ENCODE peak calls at places on chromosome 11, in ten cellular contexts. Z is stimulated activated CD8-positive, alpha-beta memory T cell treated with anti-CD3 and anti-CD28 coated beads, Interleukin-15, amount 100 ng/mL, for 1 hour; Y is RPMI7951; K is HuH-7.5; M is iPS-NIHi11; D is cardiac fibroblast; Q is GM23338; E is GM20000; F is activated T-helper 1 cell treated with anti-CD3 and anti-CD28 coated beads, Interleukin-12 subunit alpha, Interleukin-12 subunit beta, Interleukin-2, Interleukin-4 antibody, amounts not matched to agents 30 ng/mL and 10 ng/mL and 1 ng/mL, durations not matched to agents 14 hours and 24 hours and 36 hours; L is NCI-H748 treated with DMSO at 0.1 percent for 48 hours. S is an unnamed sample.

GRCh38 chr11:9876331-9876730 is 212.5 kb downstream of the SWAP70 start:
- DNase-seq in Z (no peak), Y (no peak), K (no peak), M (no peak), D (no peak), Q (no peak), E (no peak), F (no peak), L (no peak), S (no peak)

GRCh38 chr11:2258501-2259465 is 11.6 kb downstream of the ASCL2 start:
- DNase-seq in Z (no peak), Y (no peak), K (no peak), M (no peak), D (no peak), Q (no peak), E (no peak), F (no peak), L (no peak), S (no peak)

GRCh38 chr11:65489706-65490310 is 9.0 kb upstream of the MALAT1 start:
- DNase-seq in Z (no peak), Y (peak), K (no peak), M (no peak), D (peak), Q (no peak), E (no peak), F (no peak), L (no peak), S (peak)

GRCh38 chr11:45507916-45508315 is 157.5 kb downstream of the CHST1 start:
- DNase-seq in Z (no peak), Y (no peak), K (no peak), M (no peak), D (no peak), Q (no peak), E (no peak), F (no peak), L (no peak), S (no peak)

GRCh38 chr11:105046898-105047579 is 1.9 kb upstream of the CARD16 start:
- DNase-seq in Z (no peak), Y (peak), K (no peak), M (peak), D (peak), Q (peak), E (no peak), F (no peak), L (no peak), S (peak)

GRCh38 chr11:35582033-35582432 is 36.2 kb upstream of the FJX1 start:
- DNase-seq in Z (no peak), Y (peak), K (no peak), M (no peak), D (no peak), Q (no peak), E (no peak), F (no peak), L (no peak), S (no peak)

GRCh38 chr11:129143335-129143734 is 48.8 kb downstream of the ARHGAP32 start:
- DNase-seq in Z (no peak), Y (peak), K (no peak), M (peak), D (peak), Q (no peak), E (no peak), F (no peak), L (no peak), S (peak)

GRCh38 chr11:118679483-118679882 is at the start of gene TREH:
- DNase-seq in Z (no peak), Y (no peak), K (no peak), M (no peak), D (no peak), Q (no peak), E (no peak), F (no peak), L (no peak), S (no peak)

GRCh38 chr11:105713696-105714095 is 103.8 kb downstream of the GRIA4 start:
- DNase-seq in Z (no peak), Y (no peak), K (no peak), M (no peak), D (no peak), Q (no peak), E (no peak), F (no peak), L (no peak), S (no peak)

GRCh38 chr11:62602141-62603071 is 741 bp upstream of the MTA2 start:
- DNase-seq in Z (no peak), Y (peak), K (peak), M (peak), D (no peak), Q (peak), E (peak), F (no peak), L (peak), S (peak)

GRCh38 chr11:12174145-12175143 is 64.1 kb downstream of the MICAL2 start:
- DNase-seq in Z (no peak), Y (peak), K (no peak), M (no peak), D (peak), Q (no peak), E (peak), F (no peak), L (no peak), S (peak)

GRCh38 chr11:30107899-30108298 is 91.1 kb upstream of the KCNA4 start:
- DNase-seq in Z (no peak), Y (no peak), K (no peak), M (no peak), D (peak), Q (no peak), E (no peak), F (no peak), L (no peak), S (peak)

GRCh38 chr11:82631722-82632630 is 101.7 kb downstream of the FAM181B start:
- DNase-seq in Z (no peak), Y (no peak), K (no peak), M (no peak), D (no peak), Q (no peak), E (peak), F (no peak), L (no peak), S (no peak)

GRCh38 chr11:34345012-34345804 is 12.6 kb downstream of the ABTB2 start:
- DNase-seq in Z (no peak), Y (peak), K (peak), M (no peak), D (peak), Q (no peak), E (no peak), F (no peak), L (peak), S (peak)

GRCh38 chr11:70637949-70638598 is 239.7 kb downstream of the CTTN start:
- DNase-seq in Z (no peak), Y (peak), K (no peak), M (no peak), D (no peak), Q (no peak), E (no peak), F (no peak), L (no peak), S (no peak)

GRCh38 chr11:114131366-114131963 is 72.0 kb downstream of the ZBTB16 start:
- DNase-seq in Z (no peak), Y (no peak), K (no peak), M (no peak), D (no peak), Q (no peak), E (no peak), F (no peak), L (no peak), S (no peak)

GRCh38 chr11:123249354-123249753 is 54.3 kb upstream of the CLMP start:
- DNase-seq in Z (no peak), Y (peak), K (no peak), M (no peak), D (no peak), Q (no peak), E (no peak), F (no peak), L (no peak), S (peak)

GRCh38 chr11:119422505-119423416 is at the start of gene THY1:
- DNase-seq in Z (no peak), Y (peak), K (no peak), M (peak), D (no peak), Q (peak), E (peak), F (no peak), L (peak), S (peak)

GRCh38 chr11:119496453-119496852 is 73.5 kb upstream of the THY1 start:
- DNase-seq in Z (no peak), Y (peak), K (no peak), M (no peak), D (no peak), Q (no peak), E (no peak), F (no peak), L (no peak), S (peak)

GRCh38 chr11:2446590-2447252 is 1.9 kb downstream of the KCNQ1 start:
- DNase-seq in Z (no peak), Y (no peak), K (no peak), M (peak), D (no peak), Q (no peak), E (no peak), F (peak), L (no peak), S (no peak)

GRCh38 chr11:1747753-1748466 is 2.5 kb downstream of the IFITM10 start:
- DNase-seq in Z (no peak), Y (no peak), K (no peak), M (peak), D (no peak), Q (no peak), E (peak), F (no peak), L (no peak), S (no peak)

GRCh38 chr11:75241036-75241905 is 697 bp downstream of the TPBGL start:
- DNase-seq in Z (peak), Y (peak), K (peak), M (peak), D (peak), Q (peak), E (peak), F (peak), L (peak), S (peak)